ENCODE peak calls at places on chromosomes 6 and 20, in six cellular contexts. L, O, M, X, F and W are unnamed samples.

GRCh38 chr20:48375804-48376203 is 452.0 kb downstream of the PREX1 start:
- DNase-seq in M (no peak), O (no peak), X (no peak), F (no peak), L (no peak), W (no peak)

GRCh38 chr6:89970609-89971337 is 76.5 kb downstream of the GJA10 start:
- DNase-seq in F (no peak), X (no peak), L (no peak), M (peak), O (no peak), W (no peak)

GRCh38 chr20:23926941-23927872 is 47.7 kb upstream of the CST5 start:
- DNase-seq in L (no peak), F (peak), O (no peak), X (peak), M (no peak), W (no peak)

GRCh38 chr6:121055572-121056163 is 278.6 kb downstream of the TBC1D32 start:
- DNase-seq in F (no peak), X (no peak), M (no peak), L (no peak), O (peak), W (no peak)

GRCh38 chr20:33673115-33673410 is 1.2 kb downstream of the NECAB3 start:
- DNase-seq in F (no peak), X (no peak), L (no peak), O (no peak), M (no peak), W (no peak)

GRCh38 chr6:136604928-136605485 is 54.8 kb upstream of the MAP7 start:
- DNase-seq in F (peak), M (no peak), X (no peak), L (no peak), O (peak), W (no peak)

GRCh38 chr6:17831135-17831534 is 124.4 kb upstream of the NUP153 start:
- DNase-seq in O (no peak), X (no peak), L (no peak), M (no peak), F (no peak), W (no peak)

GRCh38 chr6:91081452-91082067 is 494.7 kb upstream of the MAP3K7 start:
- DNase-seq in F (no peak), M (no peak), O (peak), X (no peak), L (no peak), W (no peak)

GRCh38 chr6:33779895-33780294 is 9.0 kb downstream of the LEMD2 start:
- DNase-seq in L (no peak), F (no peak), M (no peak), O (no peak), X (no peak), W (no peak)

GRCh38 chr6:134909701-134910595 is 40.0 kb downstream of the ALDH8A1 start:
- DNase-seq in M (no peak), X (no peak), F (no peak), O (no peak), L (no peak), W (no peak)

GRCh38 chr20:57698191-57698866 is 11.5 kb downstream of the PMEPA1 start:
- DNase-seq in L (no peak), M (no peak), X (no peak), O (no peak), F (peak), W (no peak)

GRCh38 chr6:145502417-145502816 is 232.9 kb downstream of the EPM2A start:
- DNase-seq in M (no peak), F (no peak), X (no peak), O (peak), L (no peak), W (no peak)

GRCh38 chr6:117728626-117729025 is 53.4 kb downstream of the NUS1 start:
- DNase-seq in F (no peak), L (no peak), X (no peak), O (no peak), M (no peak), W (no peak)

GRCh38 chr20:61812771-61813485 is 252.8 kb downstream of the TAF4 start:
- DNase-seq in L (no peak), F (no peak), O (no peak), M (no peak), X (no peak), W (no peak)

GRCh38 chr20:13819885-13820645 is 35.2 kb downstream of the NDUFAF5 start:
- DNase-seq in L (no peak), F (no peak), O (peak), M (no peak), X (no peak), W (no peak)

GRCh38 chr20:13625241-13625981 is 13.3 kb downstream of the TASP1 start:
- DNase-seq in X (no peak), O (no peak), M (no peak), L (no peak), F (no peak), W (no peak)